ENCODE peak calls at places on chromosomes 12 and 14, in six cellular contexts. One of them, this sample, is unnamed.

GRCh38 chr14:99267871-99268775 is 3.9 kb downstream of the BCL11B start:
- DNase-seq in HS-5: no peak
- DNase-seq in activated B cell treated with CpG ODN at 0.5 μM for 24 hours: no peak
- DNase-seq in activated T-helper 1 cell treated with anti-CD3 and anti-CD28 coated beads, Interleukin-2, amount 50 U/mL, for 16 hours: no peak
- DNase-seq in activated naive CD4-positive, alpha-beta T cell treated with anti-CD3 and anti-CD28 coated beads, Interleukin-2, amount 10 ng/mL, durations not matched to agents 7 days and 5 days: peak; percentile 63
- DNase-seq in thoracic aorta: no peak
- DNase-seq in this sample: no peak

GRCh38 chr14:54776361-54777001 is 126.1 kb downstream of the GCH1 start:
- DNase-seq in thoracic aorta: no peak
- DNase-seq in activated T-helper 1 cell treated with anti-CD3 and anti-CD28 coated beads, Interleukin-2, amount 50 U/mL, for 16 hours: peak; percentile 26
- DNase-seq in activated B cell treated with CpG ODN at 0.5 μM for 24 hours: peak; percentile 58
- DNase-seq in activated naive CD4-positive, alpha-beta T cell treated with anti-CD3 and anti-CD28 coated beads, Interleukin-2, amount 10 ng/mL, durations not matched to agents 7 days and 5 days: peak; percentile 67
- DNase-seq in HS-5: peak; percentile 19
- DNase-seq in this sample: no peak

GRCh38 chr12:5191803-5192538 is 148.3 kb downstream of the KCNA5 start:
- DNase-seq in activated naive CD4-positive, alpha-beta T cell treated with anti-CD3 and anti-CD28 coated beads, Interleukin-2, amount 10 ng/mL, durations not matched to agents 7 days and 5 days: no peak
- DNase-seq in activated T-helper 1 cell treated with anti-CD3 and anti-CD28 coated beads, Interleukin-2, amount 50 U/mL, for 16 hours: no peak
- DNase-seq in thoracic aorta: no peak
- DNase-seq in activated B cell treated with CpG ODN at 0.5 μM for 24 hours: no peak
- DNase-seq in HS-5: no peak
- DNase-seq in this sample: no peak

GRCh38 chr14:77902806-77903205 is 102.9 kb downstream of the ADCK1 start:
- DNase-seq in activated B cell treated with CpG ODN at 0.5 μM for 24 hours: no peak
- DNase-seq in HS-5: no peak
- DNase-seq in thoracic aorta: no peak
- DNase-seq in activated naive CD4-positive, alpha-beta T cell treated with anti-CD3 and anti-CD28 coated beads, Interleukin-2, amount 10 ng/mL, durations not matched to agents 7 days and 5 days: no peak
- DNase-seq in activated T-helper 1 cell treated with anti-CD3 and anti-CD28 coated beads, Interleukin-2, amount 50 U/mL, for 16 hours: no peak
- DNase-seq in this sample: no peak

GRCh38 chr12:42684171-42685071 is 94.9 kb upstream of the PRICKLE1 start:
- DNase-seq in activated naive CD4-positive, alpha-beta T cell treated with anti-CD3 and anti-CD28 coated beads, Interleukin-2, amount 10 ng/mL, durations not matched to agents 7 days and 5 days: no peak
- DNase-seq in activated T-helper 1 cell treated with anti-CD3 and anti-CD28 coated beads, Interleukin-2, amount 50 U/mL, for 16 hours: no peak
- DNase-seq in HS-5: no peak
- DNase-seq in activated B cell treated with CpG ODN at 0.5 μM for 24 hours: no peak
- DNase-seq in thoracic aorta: no peak
- DNase-seq in this sample: no peak

GRCh38 chr14:32202468-32202865 is 602 bp downstream of the RNU6-8 start:
- DNase-seq in activated B cell treated with CpG ODN at 0.5 μM for 24 hours: no peak
- DNase-seq in HS-5: peak; percentile 11
- DNase-seq in activated T-helper 1 cell treated with anti-CD3 and anti-CD28 coated beads, Interleukin-2, amount 50 U/mL, for 16 hours: no peak
- DNase-seq in activated naive CD4-positive, alpha-beta T cell treated with anti-CD3 and anti-CD28 coated beads, Interleukin-2, amount 10 ng/mL, durations not matched to agents 7 days and 5 days: no peak
- DNase-seq in thoracic aorta: no peak
- DNase-seq in this sample: no peak

GRCh38 chr12:53218551-53219114 is 11.6 kb upstream of the ITGB7 start:
- DNase-seq in activated B cell treated with CpG ODN at 0.5 μM for 24 hours: no peak
- DNase-seq in activated T-helper 1 cell treated with anti-CD3 and anti-CD28 coated beads, Interleukin-2, amount 50 U/mL, for 16 hours: no peak
- DNase-seq in thoracic aorta: no peak
- DNase-seq in HS-5: no peak
- DNase-seq in activated naive CD4-positive, alpha-beta T cell treated with anti-CD3 and anti-CD28 coated beads, Interleukin-2, amount 10 ng/mL, durations not matched to agents 7 days and 5 days: peak; percentile 30
- DNase-seq in this sample: no peak

GRCh38 chr14:21044106-21044618 is 2.0 kb downstream of the RNASE7 start:
- DNase-seq in activated T-helper 1 cell treated with anti-CD3 and anti-CD28 coated beads, Interleukin-2, amount 50 U/mL, for 16 hours: no peak
- DNase-seq in activated naive CD4-positive, alpha-beta T cell treated with anti-CD3 and anti-CD28 coated beads, Interleukin-2, amount 10 ng/mL, durations not matched to agents 7 days and 5 days: no peak
- DNase-seq in thoracic aorta: no peak
- DNase-seq in HS-5: no peak
- DNase-seq in activated B cell treated with CpG ODN at 0.5 μM for 24 hours: no peak
- DNase-seq in this sample: no peak

GRCh38 chr14:99415496-99416281 is 65.0 kb downstream of the SETD3 start:
- DNase-seq in HS-5: peak; percentile 48
- DNase-seq in activated T-helper 1 cell treated with anti-CD3 and anti-CD28 coated beads, Interleukin-2, amount 50 U/mL, for 16 hours: peak; percentile 36
- DNase-seq in activated naive CD4-positive, alpha-beta T cell treated with anti-CD3 and anti-CD28 coated beads, Interleukin-2, amount 10 ng/mL, durations not matched to agents 7 days and 5 days: peak; percentile 77
- DNase-seq in thoracic aorta: no peak
- DNase-seq in activated B cell treated with CpG ODN at 0.5 μM for 24 hours: no peak
- DNase-seq in this sample: no peak

GRCh38 chr14:73100334-73100733 is 36.0 kb upstream of the PSEN1 start:
- DNase-seq in HS-5: no peak
- DNase-seq in activated naive CD4-positive, alpha-beta T cell treated with anti-CD3 and anti-CD28 coated beads, Interleukin-2, amount 10 ng/mL, durations not matched to agents 7 days and 5 days: no peak
- DNase-seq in activated T-helper 1 cell treated with anti-CD3 and anti-CD28 coated beads, Interleukin-2, amount 50 U/mL, for 16 hours: no peak
- DNase-seq in activated B cell treated with CpG ODN at 0.5 μM for 24 hours: no peak
- DNase-seq in thoracic aorta: no peak
- DNase-seq in this sample: no peak

GRCh38 chr14:34365309-34365915 is 96.6 kb downstream of the SPTSSA start:
- DNase-seq in HS-5: no peak
- DNase-seq in activated T-helper 1 cell treated with anti-CD3 and anti-CD28 coated beads, Interleukin-2, amount 50 U/mL, for 16 hours: no peak
- DNase-seq in activated naive CD4-positive, alpha-beta T cell treated with anti-CD3 and anti-CD28 coated beads, Interleukin-2, amount 10 ng/mL, durations not matched to agents 7 days and 5 days: no peak
- DNase-seq in activated B cell treated with CpG ODN at 0.5 μM for 24 hours: no peak
- DNase-seq in thoracic aorta: no peak
- DNase-seq in this sample: no peak

GRCh38 chr12:127455347-127456265 is 811.4 kb upstream of the TMEM132C start:
- DNase-seq in activated T-helper 1 cell treated with anti-CD3 and anti-CD28 coated beads, Interleukin-2, amount 50 U/mL, for 16 hours: no peak
- DNase-seq in activated naive CD4-positive, alpha-beta T cell treated with anti-CD3 and anti-CD28 coated beads, Interleukin-2, amount 10 ng/mL, durations not matched to agents 7 days and 5 days: no peak
- DNase-seq in thoracic aorta: no peak
- DNase-seq in HS-5: no peak
- DNase-seq in activated B cell treated with CpG ODN at 0.5 μM for 24 hours: no peak
- DNase-seq in this sample: no peak

GRCh38 chr14:31881531-31882310 is 195.4 kb upstream of the ARHGAP5 start:
- DNase-seq in activated T-helper 1 cell treated with anti-CD3 and anti-CD28 coated beads, Interleukin-2, amount 50 U/mL, for 16 hours: no peak
- DNase-seq in thoracic aorta: no peak
- DNase-seq in activated B cell treated with CpG ODN at 0.5 μM for 24 hours: no peak
- DNase-seq in activated naive CD4-positive, alpha-beta T cell treated with anti-CD3 and anti-CD28 coated beads, Interleukin-2, amount 10 ng/mL, durations not matched to agents 7 days and 5 days: no peak
- DNase-seq in HS-5: no peak
- DNase-seq in this sample: no peak

GRCh38 chr12:70985850-70986249 is 65.3 kb upstream of the PTPRR start:
- DNase-seq in activated T-helper 1 cell treated with anti-CD3 and anti-CD28 coated beads, Interleukin-2, amount 50 U/mL, for 16 hours: no peak
- DNase-seq in HS-5: no peak
- DNase-seq in activated B cell treated with CpG ODN at 0.5 μM for 24 hours: no peak
- DNase-seq in activated naive CD4-positive, alpha-beta T cell treated with anti-CD3 and anti-CD28 coated beads, Interleukin-2, amount 10 ng/mL, durations not matched to agents 7 days and 5 days: no peak
- DNase-seq in thoracic aorta: no peak
- DNase-seq in this sample: no peak

GRCh38 chr12:103097496-103097895 is 140.0 kb downstream of the ASCL1 start:
- DNase-seq in thoracic aorta: no peak
- DNase-seq in HS-5: no peak
- DNase-seq in activated naive CD4-positive, alpha-beta T cell treated with anti-CD3 and anti-CD28 coated beads, Interleukin-2, amount 10 ng/mL, durations not matched to agents 7 days and 5 days: no peak
- DNase-seq in activated T-helper 1 cell treated with anti-CD3 and anti-CD28 coated beads, Interleukin-2, amount 50 U/mL, for 16 hours: no peak
- DNase-seq in activated B cell treated with CpG ODN at 0.5 μM for 24 hours: no peak
- DNase-seq in this sample: no peak

GRCh38 chr14:82070040-82070439 is 536.4 kb upstream of the SEL1L start:
- DNase-seq in activated naive CD4-positive, alpha-beta T cell treated with anti-CD3 and anti-CD28 coated beads, Interleukin-2, amount 10 ng/mL, durations not matched to agents 7 days and 5 days: no peak
- DNase-seq in activated T-helper 1 cell treated with anti-CD3 and anti-CD28 coated beads, Interleukin-2, amount 50 U/mL, for 16 hours: no peak
- DNase-seq in thoracic aorta: no peak
- DNase-seq in activated B cell treated with CpG ODN at 0.5 μM for 24 hours: no peak
- DNase-seq in HS-5: no peak
- DNase-seq in this sample: no peak

GRCh38 chr14:51357250-51357649 is 117.2 kb downstream of the TMX1 start:
- DNase-seq in activated B cell treated with CpG ODN at 0.5 μM for 24 hours: no peak
- DNase-seq in HS-5: no peak
- DNase-seq in activated naive CD4-positive, alpha-beta T cell treated with anti-CD3 and anti-CD28 coated beads, Interleukin-2, amount 10 ng/mL, durations not matched to agents 7 days and 5 days: no peak
- DNase-seq in thoracic aorta: no peak
- DNase-seq in activated T-helper 1 cell treated with anti-CD3 and anti-CD28 coated beads, Interleukin-2, amount 50 U/mL, for 16 hours: no peak
- DNase-seq in this sample: no peak

GRCh38 chr14:89041245-89041585 is 216.8 kb downstream of the TTC8 start:
- DNase-seq in activated B cell treated with CpG ODN at 0.5 μM for 24 hours: no peak
- DNase-seq in thoracic aorta: no peak
- DNase-seq in activated naive CD4-positive, alpha-beta T cell treated with anti-CD3 and anti-CD28 coated beads, Interleukin-2, amount 10 ng/mL, durations not matched to agents 7 days and 5 days: no peak
- DNase-seq in activated T-helper 1 cell treated with anti-CD3 and anti-CD28 coated beads, Interleukin-2, amount 50 U/mL, for 16 hours: no peak
- DNase-seq in HS-5: no peak
- DNase-seq in this sample: peak; percentile 57

GRCh38 chr14:103130965-103131364 is 7.7 kb downstream of the TNFAIP2 start:
- DNase-seq in thoracic aorta: no peak
- DNase-seq in activated naive CD4-positive, alpha-beta T cell treated with anti-CD3 and anti-CD28 coated beads, Interleukin-2, amount 10 ng/mL, durations not matched to agents 7 days and 5 days: no peak
- DNase-seq in activated B cell treated with CpG ODN at 0.5 μM for 24 hours: no peak
- DNase-seq in activated T-helper 1 cell treated with anti-CD3 and anti-CD28 coated beads, Interleukin-2, amount 50 U/mL, for 16 hours: no peak
- DNase-seq in HS-5: no peak
- DNase-seq in this sample: peak; percentile 49

GRCh38 chr14:26255213-26255612 is 342.6 kb downstream of the NOVA1 start:
- DNase-seq in activated naive CD4-positive, alpha-beta T cell treated with anti-CD3 and anti-CD28 coated beads, Interleukin-2, amount 10 ng/mL, durations not matched to agents 7 days and 5 days: no peak
- DNase-seq in HS-5: peak; percentile 4
- DNase-seq in activated T-helper 1 cell treated with anti-CD3 and anti-CD28 coated beads, Interleukin-2, amount 50 U/mL, for 16 hours: no peak
- DNase-seq in activated B cell treated with CpG ODN at 0.5 μM for 24 hours: no peak
- DNase-seq in thoracic aorta: no peak
- DNase-seq in this sample: no peak

GRCh38 chr12:130367003-130367402 is 29.3 kb downstream of the PIWIL1 start:
- DNase-seq in activated T-helper 1 cell treated with anti-CD3 and anti-CD28 coated beads, Interleukin-2, amount 50 U/mL, for 16 hours: no peak
- DNase-seq in HS-5: no peak
- DNase-seq in activated naive CD4-positive, alpha-beta T cell treated with anti-CD3 and anti-CD28 coated beads, Interleukin-2, amount 10 ng/mL, durations not matched to agents 7 days and 5 days: no peak
- DNase-seq in activated B cell treated with CpG ODN at 0.5 μM for 24 hours: no peak
- DNase-seq in thoracic aorta: no peak
- DNase-seq in this sample: no peak

GRCh38 chr12:48930475-48930874 is 5.2 kb upstream of the FKBP11 start:
- DNase-seq in HS-5: no peak
- DNase-seq in thoracic aorta: no peak
- DNase-seq in activated naive CD4-positive, alpha-beta T cell treated with anti-CD3 and anti-CD28 coated beads, Interleukin-2, amount 10 ng/mL, durations not matched to agents 7 days and 5 days: no peak
- DNase-seq in activated B cell treated with CpG ODN at 0.5 μM for 24 hours: no peak
- DNase-seq in activated T-helper 1 cell treated with anti-CD3 and anti-CD28 coated beads, Interleukin-2, amount 50 U/mL, for 16 hours: no peak
- DNase-seq in this sample: no peak

GRCh38 chr12:100871335-100871734 is 76.8 kb downstream of the ANO4 start:
- DNase-seq in activated B cell treated with CpG ODN at 0.5 μM for 24 hours: no peak
- DNase-seq in HS-5: no peak
- DNase-seq in activated naive CD4-positive, alpha-beta T cell treated with anti-CD3 and anti-CD28 coated beads, Interleukin-2, amount 10 ng/mL, durations not matched to agents 7 days and 5 days: no peak
- DNase-seq in activated T-helper 1 cell treated with anti-CD3 and anti-CD28 coated beads, Interleukin-2, amount 50 U/mL, for 16 hours: no peak
- DNase-seq in thoracic aorta: no peak
- DNase-seq in this sample: no peak

GRCh38 chr12:122974274-122974891 is 661 bp upstream of the OGFOD2 start:
- DNase-seq in thoracic aorta: peak; percentile 95
- DNase-seq in activated naive CD4-positive, alpha-beta T cell treated with anti-CD3 and anti-CD28 coated beads, Interleukin-2, amount 10 ng/mL, durations not matched to agents 7 days and 5 days: peak; percentile 99
- DNase-seq in activated B cell treated with CpG ODN at 0.5 μM for 24 hours: peak; percentile 96
- DNase-seq in HS-5: peak; percentile 94
- DNase-seq in activated T-helper 1 cell treated with anti-CD3 and anti-CD28 coated beads, Interleukin-2, amount 50 U/mL, for 16 hours: peak; percentile 98
- DNase-seq in this sample: peak; percentile 97

GRCh38 chr14:34181308-34181707 is 230.4 kb upstream of the EGLN3 start:
- DNase-seq in activated B cell treated with CpG ODN at 0.5 μM for 24 hours: no peak
- DNase-seq in thoracic aorta: no peak
- DNase-seq in HS-5: no peak
- DNase-seq in activated T-helper 1 cell treated with anti-CD3 and anti-CD28 coated beads, Interleukin-2, amount 50 U/mL, for 16 hours: no peak
- DNase-seq in activated naive CD4-positive, alpha-beta T cell treated with anti-CD3 and anti-CD28 coated beads, Interleukin-2, amount 10 ng/mL, durations not matched to agents 7 days and 5 days: no peak
- DNase-seq in this sample: no peak

GRCh38 chr12:32365473-32366064 is 33.8 kb upstream of the FGD4 start:
- DNase-seq in thoracic aorta: no peak
- DNase-seq in HS-5: peak; percentile 63
- DNase-seq in activated T-helper 1 cell treated with anti-CD3 and anti-CD28 coated beads, Interleukin-2, amount 50 U/mL, for 16 hours: no peak
- DNase-seq in activated naive CD4-positive, alpha-beta T cell treated with anti-CD3 and anti-CD28 coated beads, Interleukin-2, amount 10 ng/mL, durations not matched to agents 7 days and 5 days: peak; percentile 64
- DNase-seq in activated B cell treated with CpG ODN at 0.5 μM for 24 hours: no peak
- DNase-seq in this sample: no peak

GRCh38 chr12:79934309-79935020 is 432 bp downstream of the PPP1R12A start:
- DNase-seq in thoracic aorta: no peak
- DNase-seq in activated naive CD4-positive, alpha-beta T cell treated with anti-CD3 and anti-CD28 coated beads, Interleukin-2, amount 10 ng/mL, durations not matched to agents 7 days and 5 days: peak; percentile 69
- DNase-seq in activated B cell treated with CpG ODN at 0.5 μM for 24 hours: no peak
- DNase-seq in HS-5: no peak
- DNase-seq in activated T-helper 1 cell treated with anti-CD3 and anti-CD28 coated beads, Interleukin-2, amount 50 U/mL, for 16 hours: peak; percentile 29
- DNase-seq in this sample: peak; percentile 64

GRCh38 chr12:29152223-29152868 is 3.3 kb downstream of the FAR2 start:
- DNase-seq in activated B cell treated with CpG ODN at 0.5 μM for 24 hours: no peak
- DNase-seq in thoracic aorta: no peak
- DNase-seq in activated naive CD4-positive, alpha-beta T cell treated with anti-CD3 and anti-CD28 coated beads, Interleukin-2, amount 10 ng/mL, durations not matched to agents 7 days and 5 days: no peak
- DNase-seq in HS-5: no peak
- DNase-seq in activated T-helper 1 cell treated with anti-CD3 and anti-CD28 coated beads, Interleukin-2, amount 50 U/mL, for 16 hours: no peak
- DNase-seq in this sample: no peak

GRCh38 chr14:96895658-96896271 is 98.6 kb downstream of the VRK1 start:
- DNase-seq in thoracic aorta: no peak
- DNase-seq in activated naive CD4-positive, alpha-beta T cell treated with anti-CD3 and anti-CD28 coated beads, Interleukin-2, amount 10 ng/mL, durations not matched to agents 7 days and 5 days: no peak
- DNase-seq in HS-5: no peak
- DNase-seq in activated T-helper 1 cell treated with anti-CD3 and anti-CD28 coated beads, Interleukin-2, amount 50 U/mL, for 16 hours: no peak
- DNase-seq in activated B cell treated with CpG ODN at 0.5 μM for 24 hours: no peak
- DNase-seq in this sample: no peak

GRCh38 chr14:23005861-23006534 is 3.9 kb downstream of the C14orf93 start:
- DNase-seq in activated B cell treated with CpG ODN at 0.5 μM for 24 hours: no peak
- DNase-seq in thoracic aorta: no peak
- DNase-seq in activated naive CD4-positive, alpha-beta T cell treated with anti-CD3 and anti-CD28 coated beads, Interleukin-2, amount 10 ng/mL, durations not matched to agents 7 days and 5 days: no peak
- DNase-seq in activated T-helper 1 cell treated with anti-CD3 and anti-CD28 coated beads, Interleukin-2, amount 50 U/mL, for 16 hours: no peak
- DNase-seq in HS-5: no peak
- DNase-seq in this sample: no peak

GRCh38 chr12:117118838-117119591 is 19.8 kb upstream of the TESC start:
- DNase-seq in thoracic aorta: no peak
- DNase-seq in activated B cell treated with CpG ODN at 0.5 μM for 24 hours: no peak
- DNase-seq in activated T-helper 1 cell treated with anti-CD3 and anti-CD28 coated beads, Interleukin-2, amount 50 U/mL, for 16 hours: no peak
- DNase-seq in activated naive CD4-positive, alpha-beta T cell treated with anti-CD3 and anti-CD28 coated beads, Interleukin-2, amount 10 ng/mL, durations not matched to agents 7 days and 5 days: no peak
- DNase-seq in HS-5: no peak
- DNase-seq in this sample: no peak

This sample was measured in left lung.